ENCODE peak calls at places on chromosomes 12 and 14, in six cellular contexts. One of them, this sample, is unnamed.

GRCh38 chr14:104659764-104660523 is 29.5 kb upstream of the INF2 start:
- DNase-seq in IMR-90: peak
- DNase-seq in H1: no peak
- DNase-seq in OCI-LY7: peak
- DNase-seq in astrocyte: no peak
- DNase-seq in fibroblast of lung: no peak
- DNase-seq in this sample: no peak

GRCh38 chr12:30754383-30754749 is 385 bp downstream of the CAPRIN2 start:
- DNase-seq in H1: no peak
- DNase-seq in astrocyte: peak
- DNase-seq in OCI-LY7: no peak
- DNase-seq in fibroblast of lung: no peak
- DNase-seq in IMR-90: no peak
- DNase-seq in this sample: no peak

GRCh38 chr14:29390046-29390841 is 537.4 kb downstream of the PRKD1 start:
- DNase-seq in fibroblast of lung: peak
- DNase-seq in OCI-LY7: no peak
- DNase-seq in astrocyte: no peak
- DNase-seq in IMR-90: no peak
- DNase-seq in H1: no peak
- DNase-seq in this sample: no peak

GRCh38 chr12:55736780-55737580 is 5.9 kb upstream of the GDF11 start:
- DNase-seq in IMR-90: peak
- DNase-seq in astrocyte: no peak
- DNase-seq in H1: no peak
- DNase-seq in OCI-LY7: peak
- DNase-seq in fibroblast of lung: peak
- DNase-seq in this sample: peak

GRCh38 chr12:104137175-104137901 is 672 bp downstream of the NFYB start:
- DNase-seq in astrocyte: peak
- DNase-seq in OCI-LY7: peak
- DNase-seq in fibroblast of lung: peak
- DNase-seq in IMR-90: peak
- DNase-seq in H1: no peak
- DNase-seq in this sample: no peak

GRCh38 chr14:52031781-52032180 is 37.1 kb downstream of the NID2 start:
- DNase-seq in OCI-LY7: no peak
- DNase-seq in fibroblast of lung: peak
- DNase-seq in astrocyte: peak
- DNase-seq in H1: no peak
- DNase-seq in IMR-90: peak
- DNase-seq in this sample: no peak

GRCh38 chr14:48250575-48250974 is 575.2 kb upstream of the MDGA2 start:
- DNase-seq in H1: no peak
- DNase-seq in astrocyte: no peak
- DNase-seq in fibroblast of lung: no peak
- DNase-seq in IMR-90: no peak
- DNase-seq in OCI-LY7: no peak
- DNase-seq in this sample: no peak

GRCh38 chr12:121296618-121297476 is at the start of gene CAMKK2:
- DNase-seq in H1: peak
- DNase-seq in fibroblast of lung: peak
- DNase-seq in IMR-90: peak
- DNase-seq in astrocyte: peak
- DNase-seq in OCI-LY7: peak
- DNase-seq in this sample: no peak

GRCh38 chr14:63248211-63248610 is 44.0 kb downstream of the RHOJ start:
- DNase-seq in OCI-LY7: no peak
- DNase-seq in fibroblast of lung: peak
- DNase-seq in IMR-90: peak
- DNase-seq in astrocyte: peak
- DNase-seq in H1: no peak
- DNase-seq in this sample: no peak

GRCh38 chr14:105313381-105314286 is 914 bp upstream of the PACS2 start:
- DNase-seq in IMR-90: no peak
- DNase-seq in OCI-LY7: peak
- DNase-seq in astrocyte: no peak
- DNase-seq in fibroblast of lung: no peak
- DNase-seq in H1: no peak
- DNase-seq in this sample: no peak

GRCh38 chr12:123271182-123271491 is 519 bp downstream of the CDK2AP1 start:
- DNase-seq in H1: no peak
- DNase-seq in IMR-90: peak
- DNase-seq in astrocyte: no peak
- DNase-seq in OCI-LY7: peak
- DNase-seq in fibroblast of lung: peak
- DNase-seq in this sample: no peak

GRCh38 chr14:73789996-73790581 is 61.5 kb upstream of the PTGR2 start:
- DNase-seq in IMR-90: peak
- DNase-seq in H1: no peak
- DNase-seq in fibroblast of lung: peak
- DNase-seq in astrocyte: peak
- DNase-seq in OCI-LY7: no peak
- DNase-seq in this sample: no peak

GRCh38 chr14:22264759-22265158 is 324.3 kb downstream of the DAD1 start:
- DNase-seq in IMR-90: no peak
- DNase-seq in H1: no peak
- DNase-seq in fibroblast of lung: no peak
- DNase-seq in astrocyte: no peak
- DNase-seq in OCI-LY7: no peak
- DNase-seq in this sample: no peak

GRCh38 chr14:99549684-99550083 is 54.3 kb downstream of the CCDC85C start:
- DNase-seq in IMR-90: peak
- DNase-seq in OCI-LY7: no peak
- DNase-seq in fibroblast of lung: no peak
- DNase-seq in H1: no peak
- DNase-seq in astrocyte: no peak
- DNase-seq in this sample: no peak

GRCh38 chr12:93094988-93095737 is 166.1 kb upstream of the EEA1 start:
- DNase-seq in IMR-90: no peak
- DNase-seq in H1: no peak
- DNase-seq in OCI-LY7: peak
- DNase-seq in fibroblast of lung: no peak
- DNase-seq in astrocyte: no peak
- DNase-seq in this sample: no peak

GRCh38 chr14:65286443-65286842 is 126.1 kb upstream of the FUT8 start:
- DNase-seq in H1: no peak
- DNase-seq in IMR-90: no peak
- DNase-seq in OCI-LY7: peak
- DNase-seq in fibroblast of lung: peak
- DNase-seq in astrocyte: no peak
- DNase-seq in this sample: no peak

GRCh38 chr12:71041481-71041880 is 116.3 kb downstream of the TSPAN8 start:
- DNase-seq in IMR-90: no peak
- DNase-seq in astrocyte: no peak
- DNase-seq in H1: no peak
- DNase-seq in fibroblast of lung: no peak
- DNase-seq in OCI-LY7: no peak
- DNase-seq in this sample: no peak

GRCh38 chr14:54225457-54225856 is 171.3 kb upstream of the CDKN3 start:
- DNase-seq in fibroblast of lung: no peak
- DNase-seq in H1: no peak
- DNase-seq in astrocyte: no peak
- DNase-seq in IMR-90: no peak
- DNase-seq in OCI-LY7: no peak
- DNase-seq in this sample: no peak

GRCh38 chr12:92340441-92341332 is 195.0 kb upstream of the BTG1 start:
- DNase-seq in OCI-LY7: no peak
- DNase-seq in astrocyte: no peak
- DNase-seq in IMR-90: no peak
- DNase-seq in H1: no peak
- DNase-seq in fibroblast of lung: no peak
- DNase-seq in this sample: peak

GRCh38 chr12:68414988-68415387 is 82.8 kb upstream of the MDM1 start:
- DNase-seq in fibroblast of lung: no peak
- DNase-seq in IMR-90: no peak
- DNase-seq in astrocyte: no peak
- DNase-seq in OCI-LY7: no peak
- DNase-seq in H1: no peak
- DNase-seq in this sample: no peak

GRCh38 chr12:68405292-68405900 is 73.2 kb upstream of the MDM1 start:
- DNase-seq in IMR-90: no peak
- DNase-seq in fibroblast of lung: peak
- DNase-seq in OCI-LY7: no peak
- DNase-seq in H1: no peak
- DNase-seq in astrocyte: no peak
- DNase-seq in this sample: no peak

GRCh38 chr12:68411371-68411770 is 79.2 kb upstream of the MDM1 start:
- DNase-seq in IMR-90: no peak
- DNase-seq in OCI-LY7: no peak
- DNase-seq in H1: no peak
- DNase-seq in astrocyte: no peak
- DNase-seq in fibroblast of lung: no peak
- DNase-seq in this sample: no peak

GRCh38 chr12:68406134-68406576 is 74.0 kb upstream of the MDM1 start:
- DNase-seq in H1: no peak
- DNase-seq in IMR-90: peak
- DNase-seq in fibroblast of lung: peak
- DNase-seq in OCI-LY7: no peak
- DNase-seq in astrocyte: peak
- DNase-seq in this sample: no peak

DNA sequence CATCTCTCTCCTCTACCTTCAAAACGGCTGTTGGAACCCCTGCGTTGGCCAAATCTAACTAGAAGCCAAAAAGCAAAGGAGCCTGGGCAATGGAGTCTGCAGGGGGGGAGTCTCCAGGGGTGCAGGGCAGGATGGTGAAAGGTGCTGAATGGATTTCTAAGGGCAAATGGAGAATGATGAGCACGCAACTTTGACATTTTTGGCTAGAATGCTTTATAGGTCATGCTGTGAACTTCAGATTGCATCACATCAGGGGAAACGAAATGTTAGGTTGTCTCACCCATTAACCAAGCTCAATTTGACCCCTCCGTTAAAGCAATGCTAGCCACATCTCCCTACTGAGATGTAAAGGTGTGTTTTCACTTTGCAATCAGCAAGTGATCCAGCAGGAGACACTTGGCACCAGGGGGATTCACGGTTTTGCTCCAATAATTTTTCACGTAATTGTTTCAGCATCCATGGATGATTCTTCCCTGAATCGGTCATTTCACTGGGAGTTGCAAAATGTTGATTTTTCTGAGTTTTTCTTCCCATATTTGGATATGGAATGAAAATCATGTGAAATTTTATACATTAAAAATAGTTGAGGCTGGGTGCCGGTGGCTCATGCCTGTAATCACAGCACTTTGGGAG is 78.0 kb upstream of the MDM1 start:
- DNase-seq in fibroblast of lung: no peak
- DNase-seq in OCI-LY7: no peak
- DNase-seq in IMR-90: no peak
- DNase-seq in H1: no peak
- DNase-seq in astrocyte: no peak
- DNase-seq in this sample: no peak
- H2AFZ ChIP-seq in fibroblast of lung: no peak
- H2AFZ ChIP-seq in OCI-LY7: no peak
- H2AFZ ChIP-seq in IMR-90: peak
- H2AFZ ChIP-seq in H1: peak
- H2AFZ ChIP-seq in astrocyte: no peak
- H2AFZ ChIP-seq in this sample: no peak

GRCh38 chr14:24398943-24399801 is at the start of gene NYNRIN:
- DNase-seq in fibroblast of lung: no peak
- DNase-seq in astrocyte: peak
- DNase-seq in H1: no peak
- DNase-seq in IMR-90: peak
- DNase-seq in OCI-LY7: no peak
- DNase-seq in this sample: no peak

GRCh38 chr14:24399981-24400718 is 1.3 kb downstream of the NYNRIN start:
- DNase-seq in H1: no peak
- DNase-seq in IMR-90: no peak
- DNase-seq in fibroblast of lung: peak
- DNase-seq in astrocyte: no peak
- DNase-seq in OCI-LY7: no peak
- DNase-seq in this sample: no peak

GRCh38 chr14:24395609-24396580 is 2.9 kb upstream of the NYNRIN start:
- DNase-seq in OCI-LY7: peak
- DNase-seq in astrocyte: peak
- DNase-seq in fibroblast of lung: no peak
- DNase-seq in IMR-90: no peak
- DNase-seq in H1: no peak
- DNase-seq in this sample: no peak

GRCh38 chr14:24397639-24398297 is 1.0 kb upstream of the NYNRIN start:
- DNase-seq in H1: no peak
- DNase-seq in astrocyte: no peak
- DNase-seq in IMR-90: no peak
- DNase-seq in fibroblast of lung: no peak
- DNase-seq in OCI-LY7: no peak
- DNase-seq in this sample: no peak

GRCh38 chr14:24398298-24398942 is 383 bp upstream of the NYNRIN start:
- DNase-seq in IMR-90: no peak
- DNase-seq in fibroblast of lung: peak
- DNase-seq in OCI-LY7: no peak
- DNase-seq in astrocyte: no peak
- DNase-seq in H1: no peak
- DNase-seq in this sample: no peak
- H2AFZ ChIP-seq in IMR-90: peak
- H2AFZ ChIP-seq in fibroblast of lung: no peak
- H2AFZ ChIP-seq in OCI-LY7: no peak
- H2AFZ ChIP-seq in astrocyte: peak
- H2AFZ ChIP-seq in H1: peak
- H2AFZ ChIP-seq in this sample: peak

GRCh38 chr12:72271401-72271740 is 799 bp upstream of the TRHDE start:
- DNase-seq in H1: no peak
- DNase-seq in fibroblast of lung: peak
- DNase-seq in IMR-90: peak
- DNase-seq in OCI-LY7: no peak
- DNase-seq in astrocyte: no peak
- DNase-seq in this sample: no peak
- H2AFZ ChIP-seq in H1: peak
- H2AFZ ChIP-seq in fibroblast of lung: peak
- H2AFZ ChIP-seq in IMR-90: peak
- H2AFZ ChIP-seq in OCI-LY7: no peak
- H2AFZ ChIP-seq in astrocyte: peak
- H2AFZ ChIP-seq in this sample: peak

DNA sequence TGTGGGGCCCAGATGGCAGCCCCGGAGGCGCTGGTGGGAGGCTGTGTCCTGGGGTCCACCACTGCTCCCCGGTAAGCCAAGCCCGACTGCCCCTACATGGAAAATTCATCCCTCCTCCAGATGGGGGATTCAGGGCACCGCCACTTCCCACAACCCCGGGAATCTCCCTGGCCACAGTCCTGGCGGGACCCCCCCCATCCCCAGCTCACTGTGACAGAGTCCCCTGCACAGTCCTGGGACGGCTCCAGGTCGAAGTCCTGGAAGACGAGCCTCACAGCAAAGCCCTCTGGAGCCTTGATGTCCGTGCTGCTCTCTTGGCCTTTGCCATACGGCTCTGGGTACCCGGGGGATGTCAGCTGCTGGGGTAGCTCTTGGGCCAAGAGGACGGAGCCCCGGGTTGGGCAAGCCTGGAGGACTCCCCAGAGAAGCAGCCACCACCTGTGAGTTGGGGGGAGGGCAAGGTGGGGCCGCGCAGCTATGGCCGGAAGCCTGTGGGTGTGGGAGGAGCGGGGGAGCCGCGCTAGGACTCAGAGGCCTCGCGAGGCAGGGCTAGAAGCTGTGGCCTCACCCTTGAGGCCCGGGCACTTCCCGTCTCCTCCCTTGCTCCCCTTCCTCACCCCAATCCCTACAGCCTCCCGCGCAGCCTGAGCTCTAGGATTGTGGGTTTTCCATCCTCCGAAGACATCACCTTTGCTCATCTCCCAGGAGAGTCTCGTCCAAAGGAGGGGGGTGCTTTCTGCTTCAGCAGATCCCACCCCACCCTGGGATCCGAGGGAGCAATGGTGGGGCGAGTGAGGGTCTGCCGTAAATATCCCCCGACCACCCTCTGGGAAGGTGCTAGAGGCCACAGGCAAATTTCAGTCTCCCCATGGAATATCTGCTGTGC is 729 bp downstream of the C1RL start:
- DNase-seq in OCI-LY7: peak
- DNase-seq in H1: no peak
- DNase-seq in IMR-90: peak
- DNase-seq in fibroblast of lung: peak
- DNase-seq in astrocyte: peak
- DNase-seq in this sample: peak
- H2AFZ ChIP-seq in OCI-LY7: peak
- H2AFZ ChIP-seq in H1: no peak
- H2AFZ ChIP-seq in IMR-90: peak
- H2AFZ ChIP-seq in fibroblast of lung: peak
- H2AFZ ChIP-seq in astrocyte: peak
- H2AFZ ChIP-seq in this sample: peak